ENCODE peak calls at places on chromosome 22, in eight cellular contexts. One of them, this sample, is unnamed.

GRCh38 chr22:44979154-44979553 is 30.7 kb downstream of the PHF21B start:
- DNase-seq in NCI-H1436: no peak
- DNase-seq in coronary artery: no peak
- DNase-seq in AG04450: no peak
- DNase-seq in ecto neural progenitor cell: no peak
- DNase-seq in ovary: no peak
- DNase-seq in AG10803: no peak
- DNase-seq in left ventricle myocardium inferior: no peak
- DNase-seq in this sample: no peak

GRCh38 chr22:21587803-21588611 is 20.5 kb downstream of the UBE2L3 start:
- DNase-seq in left ventricle myocardium inferior: no peak
- DNase-seq in coronary artery: no peak
- DNase-seq in AG10803: peak
- DNase-seq in NCI-H1436: no peak
- DNase-seq in ecto neural progenitor cell: no peak
- DNase-seq in ovary: no peak
- DNase-seq in AG04450: peak
- DNase-seq in this sample: no peak

GRCh38 chr22:30422481-30423295 is 2.9 kb upstream of the MTFP1 start:
- DNase-seq in ovary: peak
- DNase-seq in ecto neural progenitor cell: peak
- DNase-seq in AG10803: peak
- DNase-seq in left ventricle myocardium inferior: peak
- DNase-seq in coronary artery: peak
- DNase-seq in NCI-H1436: no peak
- DNase-seq in AG04450: peak
- DNase-seq in this sample: peak

GRCh38 chr22:41800348-41801146 is at the start of gene CCDC134:
- DNase-seq in left ventricle myocardium inferior: peak
- DNase-seq in AG04450: peak
- DNase-seq in AG10803: peak
- DNase-seq in NCI-H1436: peak
- DNase-seq in ovary: peak
- DNase-seq in ecto neural progenitor cell: peak
- DNase-seq in coronary artery: peak
- DNase-seq in this sample: peak

GRCh38 chr22:17547995-17548755 is 15.1 kb upstream of the SLC25A18 start:
- DNase-seq in NCI-H1436: no peak
- DNase-seq in ecto neural progenitor cell: no peak
- DNase-seq in coronary artery: no peak
- DNase-seq in left ventricle myocardium inferior: no peak
- DNase-seq in ovary: no peak
- DNase-seq in AG04450: no peak
- DNase-seq in AG10803: no peak
- DNase-seq in this sample: no peak

GRCh38 chr22:45775569-45776312 is 104.1 kb downstream of the ATXN10 start:
- DNase-seq in ecto neural progenitor cell: no peak
- DNase-seq in AG04450: no peak
- DNase-seq in ovary: no peak
- DNase-seq in AG10803: no peak
- DNase-seq in NCI-H1436: no peak
- DNase-seq in left ventricle myocardium inferior: no peak
- DNase-seq in coronary artery: no peak
- DNase-seq in this sample: no peak

GRCh38 chr22:45304971-45305370 is 4.8 kb upstream of the FAM118A start:
- DNase-seq in NCI-H1436: no peak
- DNase-seq in AG04450: no peak
- DNase-seq in AG10803: no peak
- DNase-seq in coronary artery: no peak
- DNase-seq in ovary: no peak
- DNase-seq in left ventricle myocardium inferior: no peak
- DNase-seq in ecto neural progenitor cell: no peak
- DNase-seq in this sample: no peak

GRCh38 chr22:42180349-42180842 is 49.8 kb upstream of the CYP2D6 start:
- DNase-seq in AG10803: peak
- DNase-seq in coronary artery: no peak
- DNase-seq in AG04450: no peak
- DNase-seq in NCI-H1436: no peak
- DNase-seq in ecto neural progenitor cell: no peak
- DNase-seq in left ventricle myocardium inferior: no peak
- DNase-seq in ovary: peak
- DNase-seq in this sample: no peak

GRCh38 chr22:31084811-31085492 is 3.8 kb downstream of the SMTN start:
- DNase-seq in ovary: peak
- DNase-seq in AG10803: peak
- DNase-seq in NCI-H1436: no peak
- DNase-seq in left ventricle myocardium inferior: peak
- DNase-seq in AG04450: peak
- DNase-seq in coronary artery: peak
- DNase-seq in ecto neural progenitor cell: peak
- DNase-seq in this sample: peak

GRCh38 chr22:35957589-35957988 is 71.0 kb downstream of the RBFOX2 start:
- DNase-seq in AG04450: no peak
- DNase-seq in ovary: no peak
- DNase-seq in NCI-H1436: no peak
- DNase-seq in left ventricle myocardium inferior: no peak
- DNase-seq in ecto neural progenitor cell: no peak
- DNase-seq in coronary artery: no peak
- DNase-seq in AG10803: no peak
- DNase-seq in this sample: no peak

GRCh38 chr22:49825944-49826602 is 1.6 kb downstream of the BRD1 start:
- DNase-seq in ecto neural progenitor cell: no peak
- DNase-seq in ovary: no peak
- DNase-seq in AG04450: no peak
- DNase-seq in left ventricle myocardium inferior: no peak
- DNase-seq in NCI-H1436: no peak
- DNase-seq in AG10803: peak
- DNase-seq in coronary artery: no peak
- DNase-seq in this sample: no peak

GRCh38 chr22:49282596-49282995 is 545.1 kb downstream of the BRD1 start:
- DNase-seq in ovary: no peak
- DNase-seq in ecto neural progenitor cell: no peak
- DNase-seq in NCI-H1436: no peak
- DNase-seq in AG04450: no peak
- DNase-seq in coronary artery: no peak
- DNase-seq in left ventricle myocardium inferior: no peak
- DNase-seq in AG10803: no peak
- DNase-seq in this sample: no peak

GRCh38 chr22:45904236-45904635 is 72.7 kb downstream of the WNT7B start:
- DNase-seq in coronary artery: no peak
- DNase-seq in ovary: no peak
- DNase-seq in AG04450: no peak
- DNase-seq in NCI-H1436: no peak
- DNase-seq in AG10803: no peak
- DNase-seq in ecto neural progenitor cell: no peak
- DNase-seq in left ventricle myocardium inferior: no peak
- DNase-seq in this sample: no peak

GRCh38 chr22:45207981-45208664 is 32.6 kb downstream of the KIAA0930 start:
- DNase-seq in AG10803: peak
- DNase-seq in AG04450: peak
- DNase-seq in left ventricle myocardium inferior: no peak
- DNase-seq in ovary: no peak
- DNase-seq in NCI-H1436: no peak
- DNase-seq in ecto neural progenitor cell: no peak
- DNase-seq in coronary artery: no peak
- DNase-seq in this sample: no peak

GRCh38 chr22:47042116-47042825 is 279.8 kb downstream of the TBC1D22A start:
- DNase-seq in AG04450: no peak
- DNase-seq in AG10803: no peak
- DNase-seq in NCI-H1436: no peak
- DNase-seq in left ventricle myocardium inferior: no peak
- DNase-seq in ecto neural progenitor cell: no peak
- DNase-seq in ovary: no peak
- DNase-seq in coronary artery: no peak
- DNase-seq in this sample: no peak

GRCh38 chr22:36948273-36949055 is 35.0 kb downstream of the CSF2RB start:
- DNase-seq in AG10803: peak
- DNase-seq in NCI-H1436: no peak
- DNase-seq in AG04450: no peak
- DNase-seq in ecto neural progenitor cell: no peak
- DNase-seq in ovary: no peak
- DNase-seq in left ventricle myocardium inferior: no peak
- DNase-seq in coronary artery: no peak
- DNase-seq in this sample: no peak

GRCh38 chr22:19974233-19974861 is 32.7 kb upstream of the TXNRD2 start:
- DNase-seq in AG04450: no peak
- DNase-seq in coronary artery: no peak
- DNase-seq in AG10803: peak
- DNase-seq in NCI-H1436: peak
- DNase-seq in ovary: no peak
- DNase-seq in left ventricle myocardium inferior: no peak
- DNase-seq in ecto neural progenitor cell: peak
- DNase-seq in this sample: no peak

GRCh38 chr22:21624120-21624879 is 5.5 kb downstream of the YDJC start:
- DNase-seq in ovary: no peak
- DNase-seq in NCI-H1436: no peak
- DNase-seq in ecto neural progenitor cell: peak
- DNase-seq in AG10803: no peak
- DNase-seq in left ventricle myocardium inferior: peak
- DNase-seq in AG04450: no peak
- DNase-seq in coronary artery: no peak
- DNase-seq in this sample: no peak

GRCh38 chr22:46746620-46747019 is 8.6 kb upstream of the CERK start:
- DNase-seq in AG10803: no peak
- DNase-seq in NCI-H1436: no peak
- DNase-seq in coronary artery: no peak
- DNase-seq in AG04450: no peak
- DNase-seq in left ventricle myocardium inferior: no peak
- DNase-seq in ecto neural progenitor cell: no peak
- DNase-seq in ovary: no peak
- DNase-seq in this sample: no peak

GRCh38 chr22:50694766-50695420 is 22.3 kb downstream of the SHANK3 start:
- DNase-seq in coronary artery: no peak
- DNase-seq in ecto neural progenitor cell: peak
- DNase-seq in ovary: peak
- DNase-seq in NCI-H1436: no peak
- DNase-seq in AG04450: no peak
- DNase-seq in AG10803: no peak
- DNase-seq in left ventricle myocardium inferior: peak
- DNase-seq in this sample: no peak

GRCh38 chr22:40237788-40238424 is 60.2 kb downstream of the TNRC6B start:
- DNase-seq in coronary artery: no peak
- DNase-seq in NCI-H1436: no peak
- DNase-seq in ecto neural progenitor cell: no peak
- DNase-seq in AG10803: no peak
- DNase-seq in ovary: no peak
- DNase-seq in AG04450: no peak
- DNase-seq in left ventricle myocardium inferior: no peak
- DNase-seq in this sample: no peak

GRCh38 chr22:44455151-44455962 is 42.7 kb downstream of the RTL6 start:
- DNase-seq in left ventricle myocardium inferior: no peak
- DNase-seq in AG10803: no peak
- DNase-seq in ecto neural progenitor cell: no peak
- DNase-seq in AG04450: no peak
- DNase-seq in coronary artery: peak
- DNase-seq in NCI-H1436: no peak
- DNase-seq in ovary: no peak
- DNase-seq in this sample: peak

GRCh38 chr22:48960576-48960975 is 867.1 kb downstream of the BRD1 start:
- DNase-seq in ecto neural progenitor cell: peak
- DNase-seq in AG04450: no peak
- DNase-seq in AG10803: no peak
- DNase-seq in NCI-H1436: no peak
- DNase-seq in ovary: no peak
- DNase-seq in coronary artery: peak
- DNase-seq in left ventricle myocardium inferior: peak
- DNase-seq in this sample: no peak

GRCh38 chr22:24112188-24112587 is 69.1 kb upstream of the SUSD2 start:
- DNase-seq in NCI-H1436: no peak
- DNase-seq in AG10803: peak
- DNase-seq in ovary: no peak
- DNase-seq in AG04450: no peak
- DNase-seq in left ventricle myocardium inferior: no peak
- DNase-seq in ecto neural progenitor cell: no peak
- DNase-seq in coronary artery: no peak
- DNase-seq in this sample: no peak

GRCh38 chr22:46547883-46548244 is 10.4 kb upstream of the CELSR1 start:
- DNase-seq in AG10803: peak
- DNase-seq in left ventricle myocardium inferior: peak
- DNase-seq in ovary: no peak
- DNase-seq in NCI-H1436: no peak
- DNase-seq in ecto neural progenitor cell: no peak
- DNase-seq in AG04450: peak
- DNase-seq in coronary artery: no peak
- DNase-seq in this sample: no peak

GRCh38 chr22:23827351-23827995 is 11.3 kb downstream of the DERL3 start:
- DNase-seq in ovary: no peak
- DNase-seq in ecto neural progenitor cell: no peak
- DNase-seq in left ventricle myocardium inferior: no peak
- DNase-seq in AG10803: no peak
- DNase-seq in NCI-H1436: no peak
- DNase-seq in coronary artery: no peak
- DNase-seq in AG04450: no peak
- DNase-seq in this sample: no peak

GRCh38 chr22:46573781-46574437 is 36.5 kb upstream of the CELSR1 start:
- DNase-seq in AG10803: no peak
- DNase-seq in ecto neural progenitor cell: no peak
- DNase-seq in AG04450: no peak
- DNase-seq in left ventricle myocardium inferior: peak
- DNase-seq in ovary: peak
- DNase-seq in NCI-H1436: no peak
- DNase-seq in coronary artery: no peak
- DNase-seq in this sample: no peak

GRCh38 chr22:31291716-31292644 is at the start of gene PIK3IP1:
- DNase-seq in AG10803: peak
- DNase-seq in coronary artery: peak
- DNase-seq in AG04450: peak
- DNase-seq in left ventricle myocardium inferior: peak
- DNase-seq in ecto neural progenitor cell: peak
- DNase-seq in NCI-H1436: peak
- DNase-seq in ovary: peak
- DNase-seq in this sample: no peak

GRCh38 chr22:49197500-49197899 is 630.2 kb downstream of the BRD1 start:
- DNase-seq in ecto neural progenitor cell: no peak
- DNase-seq in ovary: no peak
- DNase-seq in AG10803: no peak
- DNase-seq in AG04450: no peak
- DNase-seq in coronary artery: peak
- DNase-seq in left ventricle myocardium inferior: no peak
- DNase-seq in NCI-H1436: no peak
- DNase-seq in this sample: peak

GRCh38 chr22:44729391-44730012 is 22.9 kb upstream of the ARHGAP8 start:
- DNase-seq in coronary artery: no peak
- DNase-seq in left ventricle myocardium inferior: peak
- DNase-seq in AG10803: peak
- DNase-seq in ovary: peak
- DNase-seq in AG04450: no peak
- DNase-seq in NCI-H1436: no peak
- DNase-seq in ecto neural progenitor cell: no peak
- DNase-seq in this sample: no peak

GRCh38 chr22:38033522-38034277 is 23.5 kb upstream of the PICK1 start:
- DNase-seq in ovary: no peak
- DNase-seq in left ventricle myocardium inferior: no peak
- DNase-seq in coronary artery: no peak
- DNase-seq in ecto neural progenitor cell: no peak
- DNase-seq in NCI-H1436: no peak
- DNase-seq in AG04450: no peak
- DNase-seq in AG10803: no peak
- DNase-seq in this sample: no peak

GRCh38 chr22:29380032-29380781 is 8.2 kb downstream of the AP1B1 start:
- DNase-seq in AG04450: no peak
- DNase-seq in ecto neural progenitor cell: no peak
- DNase-seq in left ventricle myocardium inferior: no peak
- DNase-seq in ovary: no peak
- DNase-seq in AG10803: peak
- DNase-seq in NCI-H1436: no peak
- DNase-seq in coronary artery: no peak
- DNase-seq in this sample: no peak

GRCh38 chr22:49142281-49142680 is 685.4 kb downstream of the BRD1 start:
- DNase-seq in AG10803: no peak
- DNase-seq in ovary: no peak
- DNase-seq in left ventricle myocardium inferior: no peak
- DNase-seq in ecto neural progenitor cell: no peak
- DNase-seq in coronary artery: peak
- DNase-seq in NCI-H1436: no peak
- DNase-seq in AG04450: no peak
- DNase-seq in this sample: no peak

GRCh38 chr22:20438066-20438677 is 547 bp upstream of the SCARF2 start:
- DNase-seq in ovary: no peak
- DNase-seq in coronary artery: no peak
- DNase-seq in left ventricle myocardium inferior: no peak
- DNase-seq in AG04450: no peak
- DNase-seq in ecto neural progenitor cell: no peak
- DNase-seq in NCI-H1436: no peak
- DNase-seq in AG10803: peak
- DNase-seq in this sample: no peak